ENCODE peak calls at places on chromosome 3, in seven cellular contexts. One of them, this sample, is unnamed.

GRCh38 chr3:17841190-17841828 is 98.9 kb upstream of the TBC1D5 start:
- DNase-seq in HFF-Myc: peak
- DNase-seq in lower leg skin: peak
- DNase-seq in glutamatergic neuron: peak
- DNase-seq in MM.1S: peak
- DNase-seq in AG04450: peak
- DNase-seq in MCF 10A: peak
- DNase-seq in this sample: no peak

GRCh38 chr3:132343018-132343612 is 25.9 kb downstream of the ACP3 start:
- DNase-seq in AG04450: peak
- DNase-seq in HFF-Myc: peak
- DNase-seq in MM.1S: peak
- DNase-seq in MCF 10A: peak
- DNase-seq in lower leg skin: peak
- DNase-seq in glutamatergic neuron: no peak
- DNase-seq in this sample: peak

GRCh38 chr3:100205161-100205560 is 55.6 kb upstream of the TBC1D23 start:
- DNase-seq in HFF-Myc: no peak
- DNase-seq in lower leg skin: no peak
- DNase-seq in MM.1S: no peak
- DNase-seq in glutamatergic neuron: no peak
- DNase-seq in AG04450: no peak
- DNase-seq in MCF 10A: no peak
- DNase-seq in this sample: no peak

GRCh38 chr3:26825454-26825853 is 202.9 kb downstream of the LRRC3B start:
- DNase-seq in HFF-Myc: no peak
- DNase-seq in MM.1S: no peak
- DNase-seq in glutamatergic neuron: no peak
- DNase-seq in AG04450: no peak
- DNase-seq in lower leg skin: no peak
- DNase-seq in MCF 10A: no peak
- DNase-seq in this sample: no peak

GRCh38 chr3:192884831-192885356 is 32.8 kb downstream of the MB21D2 start:
- DNase-seq in HFF-Myc: no peak
- DNase-seq in lower leg skin: no peak
- DNase-seq in AG04450: no peak
- DNase-seq in MCF 10A: no peak
- DNase-seq in glutamatergic neuron: no peak
- DNase-seq in MM.1S: no peak
- DNase-seq in this sample: no peak

GRCh38 chr3:82707035-82707434 is 945.6 kb upstream of the GBE1 start:
- DNase-seq in lower leg skin: no peak
- DNase-seq in MM.1S: no peak
- DNase-seq in MCF 10A: no peak
- DNase-seq in HFF-Myc: no peak
- DNase-seq in glutamatergic neuron: peak
- DNase-seq in AG04450: no peak
- DNase-seq in this sample: no peak

GRCh38 chr3:123086110-123086642 is 19.4 kb downstream of the PDIA5 start:
- DNase-seq in HFF-Myc: no peak
- DNase-seq in glutamatergic neuron: no peak
- DNase-seq in AG04450: no peak
- DNase-seq in MCF 10A: no peak
- DNase-seq in lower leg skin: no peak
- DNase-seq in MM.1S: no peak
- DNase-seq in this sample: no peak

GRCh38 chr3:139561959-139562676 is 22.6 kb upstream of the RBP1 start:
- DNase-seq in HFF-Myc: peak
- DNase-seq in MM.1S: peak
- DNase-seq in AG04450: peak
- DNase-seq in MCF 10A: peak
- DNase-seq in lower leg skin: no peak
- DNase-seq in glutamatergic neuron: peak
- DNase-seq in this sample: no peak

GRCh38 chr3:49906004-49906860 is 2.6 kb upstream of the MST1R start:
- DNase-seq in MM.1S: no peak
- DNase-seq in AG04450: no peak
- DNase-seq in glutamatergic neuron: peak
- DNase-seq in lower leg skin: no peak
- DNase-seq in HFF-Myc: no peak
- DNase-seq in MCF 10A: peak
- DNase-seq in this sample: no peak

GRCh38 chr3:59862686-59863085 is 812.9 kb upstream of the CFAP20DC start:
- DNase-seq in AG04450: no peak
- DNase-seq in MCF 10A: peak
- DNase-seq in HFF-Myc: no peak
- DNase-seq in lower leg skin: no peak
- DNase-seq in glutamatergic neuron: no peak
- DNase-seq in MM.1S: no peak
- DNase-seq in this sample: no peak

GRCh38 chr3:147410518-147411234 is 1.5 kb downstream of the ZIC1 start:
- DNase-seq in lower leg skin: no peak
- DNase-seq in MCF 10A: no peak
- DNase-seq in HFF-Myc: peak
- DNase-seq in MM.1S: no peak
- DNase-seq in glutamatergic neuron: no peak
- DNase-seq in AG04450: no peak
- DNase-seq in this sample: no peak

GRCh38 chr3:14768182-14768790 is 50.5 kb upstream of the FGD5 start:
- DNase-seq in lower leg skin: no peak
- DNase-seq in AG04450: no peak
- DNase-seq in HFF-Myc: no peak
- DNase-seq in MM.1S: no peak
- DNase-seq in glutamatergic neuron: no peak
- DNase-seq in MCF 10A: no peak
- DNase-seq in this sample: peak

GRCh38 chr3:152048826-152049225 is 175.4 kb downstream of the SUCNR1 start:
- DNase-seq in MM.1S: no peak
- DNase-seq in lower leg skin: no peak
- DNase-seq in glutamatergic neuron: no peak
- DNase-seq in HFF-Myc: no peak
- DNase-seq in AG04450: no peak
- DNase-seq in MCF 10A: peak
- DNase-seq in this sample: no peak

GRCh38 chr3:15800327-15800726 is 2.5 kb upstream of the ANKRD28 start:
- DNase-seq in MM.1S: no peak
- DNase-seq in MCF 10A: no peak
- DNase-seq in glutamatergic neuron: no peak
- DNase-seq in HFF-Myc: no peak
- DNase-seq in AG04450: no peak
- DNase-seq in lower leg skin: no peak
- DNase-seq in this sample: no peak

GRCh38 chr3:13335062-13335461 is 85.1 kb downstream of the NUP210 start:
- DNase-seq in glutamatergic neuron: no peak
- DNase-seq in MCF 10A: no peak
- DNase-seq in AG04450: no peak
- DNase-seq in HFF-Myc: no peak
- DNase-seq in lower leg skin: no peak
- DNase-seq in MM.1S: peak
- DNase-seq in this sample: no peak

GRCh38 chr3:18735013-18735412 is 309.9 kb upstream of the SATB1 start:
- DNase-seq in glutamatergic neuron: no peak
- DNase-seq in MM.1S: no peak
- DNase-seq in HFF-Myc: no peak
- DNase-seq in MCF 10A: no peak
- DNase-seq in lower leg skin: no peak
- DNase-seq in AG04450: no peak
- DNase-seq in this sample: no peak

GRCh38 chr3:140834266-140835037 is 107.2 kb upstream of the SLC25A36 start:
- DNase-seq in MM.1S: no peak
- DNase-seq in MCF 10A: peak
- DNase-seq in AG04450: no peak
- DNase-seq in lower leg skin: no peak
- DNase-seq in HFF-Myc: peak
- DNase-seq in glutamatergic neuron: no peak
- DNase-seq in this sample: no peak

GRCh38 chr3:50321146-50321843 is 1.2 kb downstream of the HYAL2 start:
- DNase-seq in HFF-Myc: no peak
- DNase-seq in lower leg skin: peak
- DNase-seq in MM.1S: peak
- DNase-seq in AG04450: peak
- DNase-seq in glutamatergic neuron: peak
- DNase-seq in MCF 10A: peak
- DNase-seq in this sample: no peak

GRCh38 chr3:78690806-78691205 is 1077.0 kb downstream of the ROBO1 start:
- DNase-seq in lower leg skin: no peak
- DNase-seq in AG04450: peak
- DNase-seq in MM.1S: no peak
- DNase-seq in HFF-Myc: no peak
- DNase-seq in MCF 10A: no peak
- DNase-seq in glutamatergic neuron: no peak
- DNase-seq in this sample: no peak

GRCh38 chr3:115779011-115779410 is 155.7 kb downstream of the GAP43 start:
- DNase-seq in MCF 10A: no peak
- DNase-seq in MM.1S: no peak
- DNase-seq in AG04450: no peak
- DNase-seq in glutamatergic neuron: no peak
- DNase-seq in lower leg skin: no peak
- DNase-seq in HFF-Myc: no peak
- DNase-seq in this sample: no peak

GRCh38 chr3:160755776-160756304 is at the start of gene PPM1L:
- DNase-seq in lower leg skin: peak
- DNase-seq in MCF 10A: peak
- DNase-seq in glutamatergic neuron: peak
- DNase-seq in AG04450: no peak
- DNase-seq in HFF-Myc: no peak
- DNase-seq in MM.1S: peak
- DNase-seq in this sample: peak

GRCh38 chr3:64351713-64352595 is 126.7 kb upstream of the PRICKLE2 start:
- DNase-seq in lower leg skin: no peak
- DNase-seq in MCF 10A: peak
- DNase-seq in glutamatergic neuron: no peak
- DNase-seq in HFF-Myc: no peak
- DNase-seq in MM.1S: no peak
- DNase-seq in AG04450: no peak
- DNase-seq in this sample: no peak

GRCh38 chr3:153906366-153906765 is 214.8 kb upstream of the ARHGEF26 start:
- DNase-seq in glutamatergic neuron: no peak
- DNase-seq in MM.1S: no peak
- DNase-seq in lower leg skin: no peak
- DNase-seq in AG04450: no peak
- DNase-seq in MCF 10A: no peak
- DNase-seq in HFF-Myc: no peak
- DNase-seq in this sample: no peak

GRCh38 chr3:46162975-46163550 is 45.0 kb downstream of the CCR1 start:
- DNase-seq in MCF 10A: peak
- DNase-seq in AG04450: no peak
- DNase-seq in lower leg skin: no peak
- DNase-seq in HFF-Myc: no peak
- DNase-seq in glutamatergic neuron: no peak
- DNase-seq in MM.1S: no peak
- DNase-seq in this sample: no peak
- TF ChIP-seq CTCF in MCF 10A: no peak
- TF ChIP-seq CTCF in AG04450: no peak
- TF ChIP-seq CTCF in lower leg skin: no peak
- TF ChIP-seq CTCF in HFF-Myc: no peak
- TF ChIP-seq CTCF in glutamatergic neuron: no peak
- TF ChIP-seq CTCF in MM.1S: no peak
- TF ChIP-seq CTCF in this sample: no peak

GRCh38 chr3:54339608-54340007 is 217.3 kb downstream of the CACNA2D3 start:
- DNase-seq in glutamatergic neuron: no peak
- DNase-seq in HFF-Myc: no peak
- DNase-seq in MM.1S: no peak
- DNase-seq in AG04450: no peak
- DNase-seq in lower leg skin: no peak
- DNase-seq in MCF 10A: no peak
- DNase-seq in this sample: no peak
- TF ChIP-seq CTCF in glutamatergic neuron: no peak
- TF ChIP-seq CTCF in HFF-Myc: no peak
- TF ChIP-seq CTCF in MM.1S: no peak
- TF ChIP-seq CTCF in AG04450: no peak
- TF ChIP-seq CTCF in lower leg skin: no peak
- TF ChIP-seq CTCF in MCF 10A: no peak
- TF ChIP-seq CTCF in this sample: no peak

GRCh38 chr3:39183231-39184080 is 8.9 kb downstream of the XIRP1 start:
- DNase-seq in MCF 10A: no peak
- DNase-seq in glutamatergic neuron: peak
- DNase-seq in HFF-Myc: no peak
- DNase-seq in lower leg skin: no peak
- DNase-seq in MM.1S: no peak
- DNase-seq in AG04450: no peak
- DNase-seq in this sample: no peak

GRCh38 chr3:39181408-39182335 is 10.7 kb downstream of the XIRP1 start:
- DNase-seq in lower leg skin: no peak
- DNase-seq in MCF 10A: no peak
- DNase-seq in glutamatergic neuron: no peak
- DNase-seq in MM.1S: no peak
- DNase-seq in AG04450: no peak
- DNase-seq in HFF-Myc: no peak
- DNase-seq in this sample: no peak

GRCh38 chr3:39178553-39178952 is 13.8 kb downstream of the XIRP1 start:
- DNase-seq in AG04450: no peak
- DNase-seq in MM.1S: no peak
- DNase-seq in MCF 10A: no peak
- DNase-seq in lower leg skin: no peak
- DNase-seq in HFF-Myc: no peak
- DNase-seq in glutamatergic neuron: no peak
- DNase-seq in this sample: no peak

GRCh38 chr3:39180183-39180545 is 12.2 kb downstream of the XIRP1 start:
- DNase-seq in glutamatergic neuron: no peak
- DNase-seq in HFF-Myc: no peak
- DNase-seq in MCF 10A: no peak
- DNase-seq in lower leg skin: no peak
- DNase-seq in AG04450: no peak
- DNase-seq in MM.1S: no peak
- DNase-seq in this sample: no peak

DNA sequence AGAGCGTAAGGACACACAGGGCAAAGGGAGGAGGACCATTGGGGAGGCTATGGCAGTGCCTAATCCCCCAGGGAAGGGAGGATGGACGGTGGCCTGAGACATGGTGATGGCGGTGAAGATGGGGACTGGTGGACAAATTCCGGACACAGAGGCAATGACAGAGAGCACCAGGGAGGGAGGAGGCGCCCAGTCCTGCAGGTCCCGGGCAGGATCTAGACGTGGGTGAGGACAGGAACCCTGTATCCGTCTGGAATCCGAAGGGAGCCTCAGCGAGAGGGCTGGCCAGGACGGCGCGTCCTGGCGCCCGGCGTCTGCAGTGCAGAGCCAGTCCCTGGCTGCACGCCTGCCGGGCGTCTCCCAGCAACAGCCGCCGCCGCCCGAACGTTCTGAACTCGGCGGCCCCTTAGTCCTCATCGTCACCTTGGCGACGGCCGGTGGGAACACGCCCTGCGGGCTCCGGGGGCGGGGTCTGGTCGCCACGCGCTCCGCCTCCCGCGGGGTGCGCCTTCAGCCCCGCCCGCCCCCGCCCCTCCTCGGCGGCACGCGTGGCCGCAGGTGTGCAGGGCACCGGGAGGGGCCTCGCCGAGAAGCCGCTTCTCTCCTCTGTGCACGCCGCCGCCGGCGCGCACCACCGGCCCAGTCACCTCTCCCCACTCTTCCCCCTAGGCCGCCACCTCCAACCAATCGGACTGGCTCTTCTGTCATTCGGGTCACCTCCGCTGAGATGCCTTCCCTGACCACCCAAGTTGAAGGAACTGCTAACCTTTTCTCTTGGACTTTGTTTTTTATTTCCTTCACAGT is 11.6 kb downstream of the XIRP1 start:
- DNase-seq in MCF 10A: peak
- DNase-seq in lower leg skin: peak
- DNase-seq in AG04450: no peak
- DNase-seq in HFF-Myc: no peak
- DNase-seq in MM.1S: peak
- DNase-seq in glutamatergic neuron: peak
- DNase-seq in this sample: peak
- TF ChIP-seq CTCF in MCF 10A: no peak
- TF ChIP-seq CTCF in lower leg skin: no peak
- TF ChIP-seq CTCF in AG04450: peak
- TF ChIP-seq CTCF in HFF-Myc: no peak
- TF ChIP-seq CTCF in MM.1S: no peak
- TF ChIP-seq CTCF in glutamatergic neuron: no peak
- TF ChIP-seq CTCF in this sample: peak

GRCh38 chr3:98994128-98994762 is 92.8 kb upstream of the DCBLD2 start:
- DNase-seq in MM.1S: no peak
- DNase-seq in lower leg skin: no peak
- DNase-seq in MCF 10A: peak
- DNase-seq in glutamatergic neuron: no peak
- DNase-seq in AG04450: peak
- DNase-seq in HFF-Myc: peak
- DNase-seq in this sample: no peak
- TF ChIP-seq CTCF in MM.1S: peak
- TF ChIP-seq CTCF in lower leg skin: peak
- TF ChIP-seq CTCF in MCF 10A: peak
- TF ChIP-seq CTCF in glutamatergic neuron: peak
- TF ChIP-seq CTCF in AG04450: peak
- TF ChIP-seq CTCF in HFF-Myc: peak
- TF ChIP-seq CTCF in this sample: peak